ENCODE peak calls at places on chromosome 16, in four cellular contexts. One of them, this sample, is unnamed.
A peak's percentile ranks its signal among the peaks of the same experiment; 100 is the strongest.

GRCh38 chr16:88688013-88688778 is 1.9 kb upstream of the SNAI3 start:
- DNase-seq in lung: no peak
- DNase-seq in right lobe of liver: no peak
- DNase-seq in CD8-positive, alpha-beta T cell: no peak
- DNase-seq in this sample: no peak

GRCh38 chr16:48481772-48482171 is 96.6 kb upstream of the SIAH1 start:
- DNase-seq in lung: no peak
- DNase-seq in right lobe of liver: no peak
- DNase-seq in CD8-positive, alpha-beta T cell: no peak
- DNase-seq in this sample: no peak

GRCh38 chr16:68776821-68777485 is 39.9 kb downstream of the CDH1 start:
- DNase-seq in lung: no peak
- DNase-seq in right lobe of liver: no peak
- DNase-seq in CD8-positive, alpha-beta T cell: no peak
- DNase-seq in this sample: no peak

GRCh38 chr16:20910781-20911321 is 10.3 kb downstream of the LYRM1 start:
- DNase-seq in lung: no peak
- DNase-seq in right lobe of liver: no peak
- DNase-seq in CD8-positive, alpha-beta T cell: no peak
- DNase-seq in this sample: no peak

GRCh38 chr16:14249291-14250032 is 178.3 kb downstream of the MRTFB start:
- DNase-seq in lung: no peak
- DNase-seq in right lobe of liver: no peak
- DNase-seq in CD8-positive, alpha-beta T cell: peak; percentile 10
- DNase-seq in this sample: no peak

GRCh38 chr16:142405-142804 is 3.9 kb upstream of the NPRL3 start:
- DNase-seq in lung: no peak
- DNase-seq in right lobe of liver: no peak
- DNase-seq in CD8-positive, alpha-beta T cell: no peak
- DNase-seq in this sample: no peak

GRCh38 chr16:4544483-4544882 is 5.9 kb upstream of the CDIP1 start:
- DNase-seq in lung: no peak
- DNase-seq in right lobe of liver: no peak
- DNase-seq in CD8-positive, alpha-beta T cell: no peak
- DNase-seq in this sample: no peak

GRCh38 chr16:87416826-87417471 is 24.8 kb downstream of the MAP1LC3B start:
- DNase-seq in lung: no peak
- DNase-seq in right lobe of liver: no peak
- DNase-seq in CD8-positive, alpha-beta T cell: no peak
- DNase-seq in this sample: no peak

GRCh38 chr16:9308300-9309209 is 217.1 kb downstream of the HAPSTR1 start:
- DNase-seq in lung: no peak
- DNase-seq in right lobe of liver: peak; percentile 67
- DNase-seq in CD8-positive, alpha-beta T cell: no peak
- DNase-seq in this sample: no peak

GRCh38 chr16:73054732-73055481 is 7.0 kb upstream of the ZFHX3 start:
- DNase-seq in lung: no peak
- DNase-seq in right lobe of liver: no peak
- DNase-seq in CD8-positive, alpha-beta T cell: no peak
- DNase-seq in this sample: no peak
- H3K4me3 ChIP-seq in lung: no peak overlapping the region
- H3K4me3 ChIP-seq in right lobe of liver: peak overlapping the region; percentile 68
- H3K4me3 ChIP-seq in CD8-positive, alpha-beta T cell: no peak overlapping the region
- H3K4me3 ChIP-seq in this sample: peak overlapping the region; percentile 84

GRCh38 chr16:51752596-51752995 is 601.5 kb upstream of the SALL1 start:
- DNase-seq in lung: no peak
- DNase-seq in right lobe of liver: no peak
- DNase-seq in CD8-positive, alpha-beta T cell: no peak
- DNase-seq in this sample: no peak
- TF ChIP-seq CTCF in lung: no peak
- TF ChIP-seq CTCF in right lobe of liver: no peak
- TF ChIP-seq CTCF in CD8-positive, alpha-beta T cell: no peak
- TF ChIP-seq CTCF in this sample: no peak

DNA sequence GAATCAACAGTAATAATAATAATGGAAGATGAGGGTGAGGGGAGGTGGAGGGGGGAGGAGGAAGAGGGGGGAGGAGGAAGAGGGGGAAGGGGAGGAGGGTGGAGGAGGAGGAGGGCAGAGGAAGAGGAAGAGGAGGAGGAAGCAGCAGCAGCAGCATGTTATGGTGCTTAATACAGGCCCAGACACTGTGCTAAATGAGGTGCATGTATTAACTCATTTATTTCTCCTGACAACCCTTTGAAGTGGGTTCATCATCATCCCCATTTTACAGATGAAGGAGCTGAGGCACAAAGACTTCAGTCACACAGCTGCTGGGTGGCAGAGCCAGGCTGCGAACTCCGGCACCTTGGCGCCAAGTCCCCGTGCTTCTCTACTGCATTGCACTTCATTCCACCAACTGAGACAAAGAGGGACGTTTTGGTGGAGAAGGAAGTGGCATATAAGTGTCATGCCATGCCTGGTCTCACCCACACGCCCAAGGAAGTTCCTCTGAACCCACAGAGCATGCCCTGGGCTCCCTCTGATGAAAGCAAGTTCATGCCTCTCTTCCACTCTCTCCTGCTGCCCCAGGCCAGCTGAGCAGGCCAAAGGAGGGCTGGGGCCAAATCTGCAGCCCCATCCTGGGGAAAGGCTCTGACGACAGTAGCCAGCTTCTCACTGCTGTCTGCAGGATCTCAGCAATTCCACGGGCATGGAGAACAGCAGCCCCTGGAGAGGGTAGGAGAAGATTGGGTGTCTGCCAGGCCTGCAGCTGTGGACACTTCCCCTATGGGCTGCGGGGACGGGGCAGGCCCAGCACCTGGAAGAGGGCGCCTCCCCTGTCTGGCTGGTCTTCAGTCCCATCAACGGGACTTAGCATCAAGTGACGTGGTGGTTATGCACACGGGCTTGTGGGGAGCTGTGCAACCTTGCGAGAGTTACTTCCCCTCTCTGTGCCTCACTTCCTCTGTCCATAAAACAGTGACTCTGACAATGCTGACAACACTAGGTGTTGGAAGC is 21.8 kb downstream of the XYLT1 start:
- DNase-seq in lung: peak; percentile 36
- DNase-seq in right lobe of liver: peak; percentile 62
- DNase-seq in CD8-positive, alpha-beta T cell: peak; percentile 10
- DNase-seq in this sample: no peak
- H3K27ac ChIP-seq in lung: no peak overlapping the region
- H3K27ac ChIP-seq in right lobe of liver: no peak overlapping the region
- H3K27ac ChIP-seq in CD8-positive, alpha-beta T cell: peak overlapping the region; percentile 59
- H3K27ac ChIP-seq in this sample: no peak overlapping the region

GRCh38 chr16:28001642-28002041 is 61.9 kb downstream of the GSG1L start:
- DNase-seq in lung: no peak
- DNase-seq in right lobe of liver: no peak
- DNase-seq in CD8-positive, alpha-beta T cell: no peak
- DNase-seq in this sample: no peak

GRCh38 chr16:28003923-28004322 is 59.6 kb downstream of the GSG1L start:
- DNase-seq in lung: no peak
- DNase-seq in right lobe of liver: no peak
- DNase-seq in CD8-positive, alpha-beta T cell: no peak
- DNase-seq in this sample: no peak

GRCh38 chr16:28001184-28001583 is 62.3 kb downstream of the GSG1L start:
- DNase-seq in lung: no peak
- DNase-seq in right lobe of liver: no peak
- DNase-seq in CD8-positive, alpha-beta T cell: no peak
- DNase-seq in this sample: no peak

GRCh38 chr16:28000314-28000713 is 63.2 kb downstream of the GSG1L start:
- DNase-seq in lung: no peak
- DNase-seq in right lobe of liver: no peak
- DNase-seq in CD8-positive, alpha-beta T cell: no peak
- DNase-seq in this sample: no peak

GRCh38 chr16:28003021-28003865 is 60.3 kb downstream of the GSG1L start:
- DNase-seq in lung: no peak
- DNase-seq in right lobe of liver: no peak
- DNase-seq in CD8-positive, alpha-beta T cell: no peak
- DNase-seq in this sample: no peak
- H3K4me3 ChIP-seq in lung: no peak overlapping the region
- H3K4me3 ChIP-seq in right lobe of liver: no peak overlapping the region
- H3K4me3 ChIP-seq in CD8-positive, alpha-beta T cell: no peak overlapping the region
- H3K4me3 ChIP-seq in this sample: no peak overlapping the region

DNA sequence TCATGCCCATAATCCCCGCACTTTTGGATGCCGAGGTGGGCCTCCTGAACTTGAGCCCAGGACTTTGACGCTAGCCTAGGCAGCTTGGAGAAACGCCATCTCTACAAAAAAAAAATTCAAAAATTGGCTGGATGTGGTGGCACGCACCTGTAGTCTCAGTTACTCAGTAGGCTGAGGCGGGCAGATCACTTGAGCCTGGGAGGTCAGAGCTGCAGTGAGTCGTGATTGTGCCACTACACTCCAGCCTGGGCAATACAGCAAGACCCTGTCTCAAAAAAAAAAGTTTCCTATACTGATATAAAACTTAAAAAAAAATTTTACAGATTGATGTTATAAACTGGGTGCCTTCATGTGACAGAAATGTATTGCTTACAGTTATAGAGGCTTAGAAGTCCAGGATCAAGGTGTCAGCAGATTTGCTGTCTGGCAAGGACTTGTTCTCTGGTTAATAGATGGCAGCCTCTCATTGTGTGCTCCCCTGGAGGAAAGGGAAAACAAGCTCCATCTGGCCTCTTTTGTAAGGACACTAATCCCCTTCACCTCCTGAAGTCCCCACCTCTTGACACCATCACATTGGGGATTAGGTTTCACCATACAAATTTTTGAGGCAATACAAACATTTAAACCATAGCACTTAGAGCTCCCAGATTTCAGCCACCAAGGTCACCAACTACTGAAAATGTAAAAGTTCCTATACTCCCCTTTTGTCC is 8.5 kb upstream of the CES3 start:
- DNase-seq in lung: no peak
- DNase-seq in right lobe of liver: no peak
- DNase-seq in CD8-positive, alpha-beta T cell: no peak
- DNase-seq in this sample: no peak
- TF ChIP-seq CTCF in lung: no peak
- TF ChIP-seq CTCF in right lobe of liver: no peak
- TF ChIP-seq CTCF in CD8-positive, alpha-beta T cell: no peak
- TF ChIP-seq CTCF in this sample: no peak

GRCh38 chr16:58425245-58425644 is 33.0 kb downstream of the GINS3 start:
- DNase-seq in lung: no peak
- DNase-seq in right lobe of liver: no peak
- DNase-seq in CD8-positive, alpha-beta T cell: no peak
- DNase-seq in this sample: no peak
- H3K27ac ChIP-seq in lung: no peak overlapping the region
- H3K27ac ChIP-seq in right lobe of liver: no peak overlapping the region
- H3K27ac ChIP-seq in CD8-positive, alpha-beta T cell: no peak overlapping the region
- H3K27ac ChIP-seq in this sample: no peak overlapping the region

DNA sequence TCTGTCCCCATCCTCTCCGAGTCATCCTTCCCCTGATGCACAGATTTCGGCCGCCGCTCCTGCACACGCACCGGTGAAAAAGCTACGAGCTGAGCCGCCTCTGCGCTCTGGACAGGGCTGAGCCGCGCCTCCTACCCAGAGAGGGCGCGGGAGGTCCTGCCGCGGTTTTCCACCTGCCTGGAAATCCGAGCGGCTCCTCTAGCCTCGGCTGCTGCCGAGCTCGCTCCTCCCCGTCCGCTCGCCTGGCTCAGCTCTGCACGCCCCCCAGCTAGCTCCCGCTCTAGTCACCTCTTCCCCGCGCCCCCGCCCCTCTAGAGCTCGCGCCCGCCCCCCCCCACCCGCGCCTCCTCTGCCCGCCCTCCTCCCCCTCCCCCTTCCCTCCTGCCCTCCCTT is 198 bp upstream of the SHISA9 start:
- DNase-seq in lung: no peak
- DNase-seq in right lobe of liver: no peak
- DNase-seq in CD8-positive, alpha-beta T cell: no peak
- DNase-seq in this sample: no peak
- H3K4me3 ChIP-seq in lung: no peak overlapping the region
- H3K4me3 ChIP-seq in right lobe of liver: no peak overlapping the region
- H3K4me3 ChIP-seq in CD8-positive, alpha-beta T cell: no peak overlapping the region
- H3K4me3 ChIP-seq in this sample: peak overlapping the region; percentile 45

GRCh38 chr16:85474808-85475207 is 138.3 kb upstream of the GSE1 start:
- DNase-seq in lung: no peak
- DNase-seq in right lobe of liver: no peak
- DNase-seq in CD8-positive, alpha-beta T cell: no peak
- DNase-seq in this sample: no peak

GRCh38 chr16:85472514-85472913 is 140.6 kb upstream of the GSE1 start:
- DNase-seq in lung: no peak
- DNase-seq in right lobe of liver: no peak
- DNase-seq in CD8-positive, alpha-beta T cell: no peak
- DNase-seq in this sample: no peak

GRCh38 chr16:85473326-85473725 is 139.8 kb upstream of the GSE1 start:
- DNase-seq in lung: no peak
- DNase-seq in right lobe of liver: no peak
- DNase-seq in CD8-positive, alpha-beta T cell: no peak
- DNase-seq in this sample: no peak

GRCh38 chr16:85475233-85475632 is 137.9 kb upstream of the GSE1 start:
- DNase-seq in lung: no peak
- DNase-seq in right lobe of liver: no peak
- DNase-seq in CD8-positive, alpha-beta T cell: no peak
- DNase-seq in this sample: no peak

GRCh38 chr16:85473909-85474640 is 139.0 kb upstream of the GSE1 start:
- DNase-seq in lung: no peak
- DNase-seq in right lobe of liver: no peak
- DNase-seq in CD8-positive, alpha-beta T cell: no peak
- DNase-seq in this sample: no peak
- TF ChIP-seq CTCF in lung: no peak
- TF ChIP-seq CTCF in right lobe of liver: no peak
- TF ChIP-seq CTCF in CD8-positive, alpha-beta T cell: no peak
- TF ChIP-seq CTCF in this sample: no peak